ENCODE peak calls at places on chromosomes 5 and 9, in four cellular contexts. One of them, this sample, is unnamed.

GRCh38 chr5:14270212-14270702 is 127.1 kb downstream of the TRIO start:
- DNase-seq in GM12878: no peak
- DNase-seq in K562: peak; percentile 49
- DNase-seq in HepG2: peak; percentile 72
- DNase-seq in this sample: peak; percentile 62

GRCh38 chr5:171336486-171337206 is 27.6 kb downstream of the TLX3 start:
- DNase-seq in GM12878: no peak
- DNase-seq in K562: no peak
- DNase-seq in HepG2: no peak
- DNase-seq in this sample: no peak

GRCh38 chr9:129317179-129318011 is 139.3 kb upstream of the IER5L start:
- DNase-seq in GM12878: no peak
- DNase-seq in K562: peak; percentile 36
- DNase-seq in HepG2: peak; percentile 69
- DNase-seq in this sample: peak; percentile 53

GRCh38 chr9:131382850-131383729 is 10.8 kb upstream of the PRRC2B start:
- DNase-seq in GM12878: no peak
- DNase-seq in K562: peak; percentile 7
- DNase-seq in HepG2: peak; percentile 68
- DNase-seq in this sample: peak; percentile 71

GRCh38 chr5:125604104-125604503 is 819.1 kb upstream of the GRAMD2B start:
- DNase-seq in GM12878: no peak
- DNase-seq in K562: no peak
- DNase-seq in HepG2: no peak
- DNase-seq in this sample: no peak

GRCh38 chr5:124980174-124980941 is 233.9 kb upstream of the ZNF608 start:
- DNase-seq in GM12878: peak; percentile 48
- DNase-seq in K562: no peak
- DNase-seq in HepG2: no peak
- DNase-seq in this sample: no peak

GRCh38 chr9:127714916-127715442 is 484 bp downstream of the PTRH1 start:
- DNase-seq in GM12878: no peak
- DNase-seq in K562: peak; percentile 49
- DNase-seq in HepG2: no peak
- DNase-seq in this sample: peak; percentile 38

GRCh38 chr9:77946969-77947368 is 84.6 kb downstream of the GNAQ start:
- DNase-seq in GM12878: no peak
- DNase-seq in K562: no peak
- DNase-seq in HepG2: no peak
- DNase-seq in this sample: no peak

GRCh38 chr9:136665111-136665703 is 2.5 kb downstream of the EGFL7 start:
- DNase-seq in GM12878: no peak
- DNase-seq in K562: no peak
- DNase-seq in HepG2: no peak
- DNase-seq in this sample: peak; percentile 70

GRCh38 chr9:72041775-72042194 is 18.6 kb downstream of the C9orf57 start:
- DNase-seq in GM12878: peak; percentile 1
- DNase-seq in K562: no peak
- DNase-seq in HepG2: no peak
- DNase-seq in this sample: no peak

GRCh38 chr5:20574576-20574975 is 586.6 kb upstream of the CDH18 start:
- DNase-seq in GM12878: no peak
- DNase-seq in K562: no peak
- DNase-seq in HepG2: no peak
- DNase-seq in this sample: no peak

GRCh38 chr9:5593904-5594303 is 35.0 kb upstream of the RIC1 start:
- DNase-seq in GM12878: peak; percentile 90
- DNase-seq in K562: no peak
- DNase-seq in HepG2: no peak
- DNase-seq in this sample: no peak

GRCh38 chr5:31638286-31638685 is 645 bp upstream of the PDZD2 start:
- DNase-seq in GM12878: no peak
- DNase-seq in K562: no peak
- DNase-seq in HepG2: no peak
- DNase-seq in this sample: no peak

GRCh38 chr9:115015018-115015635 is 84.7 kb upstream of the TNFSF8 start:
- DNase-seq in GM12878: no peak
- DNase-seq in K562: peak; percentile 16
- DNase-seq in HepG2: peak; percentile 7
- DNase-seq in this sample: peak; percentile 44

GRCh38 chr5:1497271-1497777 is 26.4 kb downstream of the LPCAT1 start:
- DNase-seq in GM12878: peak; percentile 59
- DNase-seq in K562: no peak
- DNase-seq in HepG2: no peak
- DNase-seq in this sample: no peak

GRCh38 chr9:100411472-100412270 is 15.3 kb upstream of the MSANTD3 start:
- DNase-seq in GM12878: peak; percentile 66
- DNase-seq in K562: no peak
- DNase-seq in HepG2: peak; percentile 89
- DNase-seq in this sample: peak; percentile 93

GRCh38 chr5:140800816-140801493 is at the start of gene PCDHA3:
- DNase-seq in GM12878: no peak
- DNase-seq in K562: no peak
- DNase-seq in HepG2: peak; percentile 9
- DNase-seq in this sample: no peak

GRCh38 chr5:130035388-130035787 is 131.1 kb downstream of the CHSY3 start:
- DNase-seq in GM12878: no peak
- DNase-seq in K562: no peak
- DNase-seq in HepG2: no peak
- DNase-seq in this sample: no peak

GRCh38 chr9:5178126-5178805 is 7.2 kb downstream of the INSL6 start:
- DNase-seq in GM12878: no peak
- DNase-seq in K562: no peak
- DNase-seq in HepG2: no peak
- DNase-seq in this sample: no peak

GRCh38 chr5:10456583-10457562 is 15.2 kb downstream of the ROPN1L start:
- DNase-seq in GM12878: no peak
- DNase-seq in K562: no peak
- DNase-seq in HepG2: no peak
- DNase-seq in this sample: no peak

GRCh38 chr9:18539203-18539602 is 65.2 kb downstream of the ADAMTSL1 start:
- DNase-seq in GM12878: no peak
- DNase-seq in K562: no peak
- DNase-seq in HepG2: peak; percentile 6
- DNase-seq in this sample: no peak

GRCh38 chr5:24850911-24851310 is 206.1 kb upstream of the CDH10 start:
- DNase-seq in GM12878: no peak
- DNase-seq in K562: no peak
- DNase-seq in HepG2: no peak
- DNase-seq in this sample: no peak

GRCh38 chr5:165055476-165055875 is 1550.1 kb downstream of the MAT2B start:
- DNase-seq in GM12878: no peak
- DNase-seq in K562: no peak
- DNase-seq in HepG2: no peak
- DNase-seq in this sample: no peak

GRCh38 chr5:111680737-111681413 is 76.1 kb downstream of the NREP start:
- DNase-seq in GM12878: no peak
- DNase-seq in K562: no peak
- DNase-seq in HepG2: peak; percentile 90
- DNase-seq in this sample: peak; percentile 51

GRCh38 chr5:3337812-3338541 is 257.7 kb upstream of the IRX1 start:
- DNase-seq in GM12878: no peak
- DNase-seq in K562: no peak
- DNase-seq in HepG2: no peak
- DNase-seq in this sample: no peak

GRCh38 chr5:155101697-155102096 is 88.1 kb downstream of the KIF4B start:
- DNase-seq in GM12878: no peak
- DNase-seq in K562: no peak
- DNase-seq in HepG2: no peak
- DNase-seq in this sample: no peak
- TF ChIP-seq SP1 in GM12878: no peak
- TF ChIP-seq SP1 in K562: no peak
- TF ChIP-seq SP1 in HepG2: no peak
- TF ChIP-seq SP1 in this sample: no peak

GRCh38 chr9:93452710-93453046 is 703 bp downstream of the FAM120AOS start:
- DNase-seq in GM12878: no peak
- DNase-seq in K562: no peak
- DNase-seq in HepG2: no peak
- DNase-seq in this sample: no peak

GRCh38 chr9:93456022-93456421 is 2.6 kb upstream of the FAM120AOS start:
- DNase-seq in GM12878: no peak
- DNase-seq in K562: no peak
- DNase-seq in HepG2: no peak
- DNase-seq in this sample: no peak

GRCh38 chr9:93450817-93451761 is at the start of gene FAM120A:
- DNase-seq in GM12878: no peak
- DNase-seq in K562: peak; percentile 81
- DNase-seq in HepG2: peak; percentile 38
- DNase-seq in this sample: peak; percentile 74

GRCh38 chr9:93453047-93453914 is at the start of gene FAM120AOS:
- DNase-seq in GM12878: peak; percentile 71
- DNase-seq in K562: peak; percentile 81
- DNase-seq in HepG2: peak; percentile 91
- DNase-seq in this sample: peak; percentile 84

GRCh38 chr9:93451762-93452709 is 551 bp downstream of the FAM120A start:
- DNase-seq in GM12878: no peak
- DNase-seq in K562: peak; percentile 33
- DNase-seq in HepG2: peak; percentile 16
- DNase-seq in this sample: peak; percentile 31
- TF ChIP-seq FOXK2 in GM12878: no peak
- TF ChIP-seq FOXK2 in K562: no peak
- TF ChIP-seq FOXK2 in HepG2: no peak
- TF ChIP-seq FOXK2 in this sample: no peak

DNA sequence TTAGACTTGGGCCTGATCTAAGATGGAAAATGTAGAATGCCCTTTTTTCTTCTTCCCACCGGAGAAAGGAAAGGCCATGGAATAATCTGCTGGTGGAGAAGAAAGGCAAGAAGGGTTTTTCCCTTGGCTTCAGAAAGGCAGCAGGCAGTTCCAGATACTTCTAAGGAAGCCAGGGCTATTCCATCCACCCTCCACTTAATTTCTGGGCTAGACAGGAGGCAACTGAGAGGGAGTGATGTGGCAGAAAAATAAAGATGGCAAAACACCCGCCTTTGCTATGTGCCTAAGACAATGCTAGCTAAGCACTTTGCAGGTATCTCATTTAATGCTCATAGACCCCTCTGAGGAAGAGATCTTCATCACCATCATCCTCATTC is 9.9 kb downstream of the MYOZ3 start:
- DNase-seq in GM12878: no peak
- DNase-seq in K562: no peak
- DNase-seq in HepG2: no peak
- DNase-seq in this sample: no peak
- TF ChIP-seq SP1 in GM12878: no peak
- TF ChIP-seq SP1 in K562: no peak
- TF ChIP-seq SP1 in HepG2: no peak
- TF ChIP-seq SP1 in this sample: no peak

GRCh38 chr5:180040287-180041214 is 31.0 kb downstream of the RNF130 start:
- DNase-seq in GM12878: no peak
- DNase-seq in K562: no peak
- DNase-seq in HepG2: no peak
- DNase-seq in this sample: no peak
- TF ChIP-seq FOXK2 in GM12878: no peak
- TF ChIP-seq FOXK2 in K562: no peak
- TF ChIP-seq FOXK2 in HepG2: no peak
- TF ChIP-seq FOXK2 in this sample: no peak

GRCh38 chr9:106655966-106656365 is 207.0 kb upstream of the ZNF462 start:
- DNase-seq in GM12878: no peak
- DNase-seq in K562: no peak
- DNase-seq in HepG2: no peak
- DNase-seq in this sample: no peak
- TF ChIP-seq SP1 in GM12878: no peak
- TF ChIP-seq SP1 in K562: no peak
- TF ChIP-seq SP1 in HepG2: no peak
- TF ChIP-seq SP1 in this sample: no peak

This sample was measured in HEK293T.